ENCODE peak calls at places on chromosomes 4 and X, in five cellular contexts. Q, A, W, U and H are unnamed samples.

GRCh38 chr4:149987777-149988410 is 90.4 kb upstream of the DCLK2 start:
- DNase-seq in Q (no peak), A (no peak), W (no peak), U (no peak), H (no peak)

GRCh38 chr4:99008051-99008450 is 12.5 kb downstream of the METAP1 start:
- DNase-seq in Q (no peak), A (no peak), W (no peak), U (no peak), H (no peak)

GRCh38 chrX:6909396-6909795 is 238.1 kb upstream of the STS start:
- DNase-seq in Q (no peak), A (no peak), W (no peak), U (no peak), H (no peak)

GRCh38 chr4:10438924-10439323 is 18.3 kb downstream of the ZNF518B start:
- DNase-seq in Q (no peak), A (no peak), W (no peak), U (no peak), H (no peak)

GRCh38 chr4:82661153-82661552 is 99.4 kb upstream of the TMEM150C start:
- DNase-seq in Q (no peak), A (no peak), W (no peak), U (no peak), H (no peak)

GRCh38 chr4:149993030-149993429 is 85.2 kb upstream of the DCLK2 start:
- DNase-seq in Q (no peak), A (no peak), W (peak; percentile 15), U (no peak), H (no peak)

GRCh38 chr4:63580796-63581475 is 828.3 kb downstream of the TECRL start:
- DNase-seq in Q (no peak), A (no peak), W (no peak), U (no peak), H (no peak)

GRCh38 chrX:50962156-50962555 is 51.6 kb downstream of the BMP15 start:
- DNase-seq in Q (no peak), A (no peak), W (no peak), U (no peak), H (no peak)

GRCh38 chr4:185512516-185512915 is 22.8 kb downstream of the PDLIM3 start:
- DNase-seq in Q (no peak), A (no peak), W (peak; percentile 31), U (no peak), H (no peak)

GRCh38 chrX:44996282-44996681 is 123.3 kb downstream of the KDM6A start:
- DNase-seq in Q (no peak), A (no peak), W (no peak), U (no peak), H (no peak)

GRCh38 chr4:119977546-119977945 is 89.1 kb downstream of the MAD2L1 start:
- DNase-seq in Q (no peak), A (no peak), W (no peak), U (no peak), H (no peak)

GRCh38 chrX:143781103-143781502 is 60.6 kb upstream of the SPANXN2 start:
- DNase-seq in Q (no peak), A (no peak), W (peak; percentile 64), U (no peak), H (no peak)

GRCh38 chrX:65034641-65035450 is 58.6 kb upstream of the ZC4H2 start:
- DNase-seq in Q (peak; percentile 6), A (peak; percentile 78), W (peak; percentile 82), U (peak; percentile 84), H (no peak)

GRCh38 chr4:123706961-123707360 is 310.4 kb downstream of the SPRY1 start:
- DNase-seq in Q (no peak), A (no peak), W (no peak), U (no peak), H (no peak)

GRCh38 chr4:175671491-175671934 is 140.6 kb downstream of the GPM6A start:
- DNase-seq in Q (no peak), A (no peak), W (peak; percentile 8), U (no peak), H (no peak)

GRCh38 chr4:61549356-61549755 is 349.2 kb downstream of the ADGRL3 start:
- DNase-seq in Q (no peak), A (no peak), W (no peak), U (no peak), H (no peak)

GRCh38 chr4:184994010-184994622 is 24.2 kb upstream of the HELT start:
- DNase-seq in Q (no peak), A (no peak), W (no peak), U (no peak), H (no peak)

GRCh38 chr4:26020083-26020668 is 106.2 kb downstream of the SMIM20 start:
- DNase-seq in Q (no peak), A (no peak), W (peak; percentile 12), U (no peak), H (no peak)

GRCh38 chrX:46179748-46180147 is 365.5 kb downstream of the ZNF674 start:
- DNase-seq in Q (no peak), A (no peak), W (no peak), U (no peak), H (no peak)

GRCh38 chrX:131830400-131831184 is 192.5 kb upstream of the STK26 start:
- DNase-seq in Q (no peak), A (peak; percentile 73), W (peak; percentile 71), U (peak; percentile 86), H (no peak)

GRCh38 chr4:158490629-158491028 is 31.1 kb upstream of the RXFP1 start:
- DNase-seq in Q (no peak), A (no peak), W (peak; percentile 10), U (no peak), H (no peak)

GRCh38 chrX:153687121-153688039 is at the start of gene SLC6A8:
- DNase-seq in Q (no peak), A (peak; percentile 88), W (peak; percentile 61), U (peak; percentile 78), H (no peak)

GRCh38 chr4:65071532-65071931 is 598.8 kb downstream of the EPHA5 start:
- DNase-seq in Q (no peak), A (no peak), W (peak; percentile 61), U (no peak), H (no peak)

GRCh38 chr4:107467461-107467860 is 252.6 kb downstream of the PAPSS1 start:
- DNase-seq in Q (no peak), A (no peak), W (no peak), U (no peak), H (no peak)

GRCh38 chr4:1446502-1447153 is 40.4 kb upstream of the NKX1-1 start:
- DNase-seq in Q (no peak), A (no peak), W (no peak), U (no peak), H (no peak)

GRCh38 chr4:3112979-3113469 is 38.5 kb downstream of the HTT start:
- DNase-seq in Q (no peak), A (no peak), W (peak; percentile 18), U (no peak), H (no peak)

GRCh38 chr4:7559741-7560376 is 125.1 kb upstream of the PSAPL1 start:
- DNase-seq in Q (no peak), A (no peak), W (no peak), U (no peak), H (no peak)

GRCh38 chrX:155334486-155335316 is at the start of gene CLIC2:
- DNase-seq in Q (no peak), A (no peak), W (peak; percentile 21), U (peak; percentile 43), H (no peak)

GRCh38 chr4:113455081-113455480 is 306.5 kb downstream of the CAMK2D start:
- DNase-seq in Q (no peak), A (no peak), W (no peak), U (no peak), H (no peak)

GRCh38 chr4:89283226-89283974 is 24.2 kb downstream of the GPRIN3 start:
- DNase-seq in Q (no peak), A (no peak), W (peak; percentile 22), U (no peak), H (no peak)

GRCh38 chr4:8135666-8136065 is 22.9 kb downstream of the ABLIM2 start:
- DNase-seq in Q (no peak), A (peak; percentile 51), W (no peak), U (no peak), H (no peak)

GRCh38 chr4:41144812-41145211 is 69.5 kb downstream of the APBB2 start:
- DNase-seq in Q (no peak), A (no peak), W (no peak), U (no peak), H (no peak)

GRCh38 chrX:64187762-64188150 is 17.8 kb downstream of the AMER1 start:
- DNase-seq in Q (no peak), A (no peak), W (no peak), U (no peak), H (no peak)

GRCh38 chrX:53621418-53621986 is 65.0 kb downstream of the HUWE1 start:
- DNase-seq in Q (no peak), A (no peak), W (no peak), U (no peak), H (no peak)
- H3K36me3 ChIP-seq in Q (peaks cover 95% of the 10 kb centered on the region), A (peaks cover 96% of the 10 kb centered on the region), W (peaks cover 79% of the 10 kb centered on the region), U (no peaks in the 10 kb centered on the region), H (peaks cover 31% of the 10 kb centered on the region)

GRCh38 chrX:49001521-49002090 is 458 bp downstream of the GRIPAP1 start:
- DNase-seq in Q (no peak), A (no peak), W (peak; percentile 24), U (peak; percentile 19), H (no peak)
- H3K4me3 ChIP-seq in Q (peak overlapping the region; percentile 68), A (peak overlapping the region; percentile 79), W (peak overlapping the region; percentile 93), U (peak overlapping the region; percentile 45), H (peak overlapping the region; percentile 81)

DNA sequence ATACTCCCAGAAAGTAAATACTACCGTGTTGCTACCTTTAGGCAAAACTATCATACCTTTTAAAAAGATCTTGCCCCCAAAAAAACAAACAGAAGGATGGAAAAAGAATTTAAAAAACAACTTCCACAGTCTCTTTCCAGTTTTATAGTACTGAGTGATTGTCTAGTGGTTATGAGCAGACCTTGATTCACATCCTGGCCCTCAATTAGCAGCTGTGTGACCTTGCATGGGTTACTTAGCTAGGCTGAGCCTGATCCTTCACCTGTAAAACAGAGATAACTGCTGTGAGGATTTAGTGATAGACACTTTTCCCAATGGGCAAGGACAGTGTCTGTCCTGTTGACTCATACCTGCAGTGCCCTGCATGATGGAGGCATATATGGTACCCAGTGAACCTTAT is 49.0 kb downstream of the SMAD1 start:
- DNase-seq in Q (no peak), A (no peak), W (peak; percentile 72), U (no peak), H (no peak)
- H3K36me3 ChIP-seq in Q (no peaks in the 10 kb centered on the region), A (no peaks in the 10 kb centered on the region), W (no peaks in the 10 kb centered on the region), U (no peaks in the 10 kb centered on the region), H (no peaks in the 10 kb centered on the region)

DNA sequence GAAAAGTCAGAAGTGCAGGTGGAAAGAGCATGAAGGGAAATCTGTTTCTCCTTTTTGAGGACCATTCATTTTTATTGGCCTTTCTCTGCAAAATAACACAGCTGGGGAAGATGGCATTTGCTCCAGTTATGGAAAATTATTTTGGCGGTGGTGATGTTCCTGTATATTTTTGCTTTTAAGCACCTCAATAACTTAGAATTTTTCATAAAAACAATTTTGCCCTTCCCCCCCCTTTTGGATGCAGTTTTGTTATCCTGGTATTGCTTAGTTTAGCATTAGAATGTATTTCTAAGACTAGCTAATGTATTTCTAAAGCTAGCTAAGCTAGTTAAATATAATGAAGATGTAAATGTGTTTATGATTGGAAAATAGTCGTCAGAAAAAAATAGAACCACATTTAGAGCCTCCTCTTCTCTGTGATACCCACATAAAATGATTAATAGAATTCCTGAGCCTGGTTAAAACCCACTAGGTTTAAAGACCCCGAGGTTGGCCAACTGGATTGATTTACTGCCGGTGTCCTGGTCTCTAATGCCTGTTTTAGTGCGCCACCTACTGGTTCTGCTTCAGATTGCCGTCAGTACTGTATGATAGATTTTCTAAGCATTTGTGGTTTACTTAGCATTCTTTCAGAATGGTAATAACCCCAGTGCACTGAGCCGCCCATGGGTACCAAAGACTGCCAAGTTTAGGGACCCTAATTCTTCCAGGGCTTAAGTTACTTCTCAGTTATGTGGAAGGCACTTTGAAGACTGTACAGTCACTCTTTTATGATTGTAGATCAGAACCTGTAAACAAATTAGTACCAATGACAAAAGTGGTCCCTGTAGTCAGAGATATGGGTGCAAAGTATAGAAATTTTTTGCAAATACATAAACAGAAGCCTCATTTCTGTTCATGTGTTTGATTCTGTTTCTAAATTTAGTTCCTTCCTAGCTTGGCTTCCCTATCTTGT is 11.4 kb downstream of the KLF3 start:
- DNase-seq in Q (peak; percentile 8), A (peak; percentile 67), W (peak; percentile 87), U (peak; percentile 87), H (peak; percentile 63)
- H3K4me3 ChIP-seq in Q (peak overlapping the region; percentile 20), A (peak overlapping the region; percentile 29), W (peak overlapping the region; percentile 46), U (no peak overlapping the region), H (peak overlapping the region; percentile 38)